ENCODE peak calls at places on chromosomes 3 and 15, in six cellular contexts. W is mesenchymal stem cell, H is cardiac muscle cell, V is left lung, Q is Panc1, F is esophagus squamous epithelium. J is an unnamed sample. For H3K4me1, the result is how much of the 10 kb centered on the place peaks cover.

GRCh38 chr3:73508330-73508954 is 116.3 kb downstream of the PDZRN3 start:
- DNase-seq in Q (peak), W (peak), F (no peak), V (no peak), H (peak), J (no peak)

GRCh38 chr15:93382196-93382820 is 293.3 kb upstream of the RGMA start:
- DNase-seq in H (no peak), F (no peak), V (no peak), W (no peak), Q (no peak), J (no peak)

GRCh38 chr3:38454884-38455638 is 1.4 kb downstream of the ACVR2B start:
- DNase-seq in Q (no peak), F (no peak), H (peak), W (peak), V (peak), J (no peak)

GRCh38 chr15:72813345-72814004 is 29.9 kb upstream of the ADPGK start:
- DNase-seq in Q (no peak), H (no peak), F (no peak), V (no peak), W (no peak), J (no peak)

GRCh38 chr3:31968391-31968926 is 12.6 kb downstream of the OSBPL10 start:
- DNase-seq in Q (no peak), F (no peak), V (no peak), H (no peak), W (peak), J (no peak)

GRCh38 chr3:98734737-98735136 is 28.4 kb upstream of the ST3GAL6 start:
- DNase-seq in Q (no peak), F (no peak), V (no peak), W (peak), H (no peak), J (no peak)

GRCh38 chr3:133191818-133192217 is 153.6 kb downstream of the TMEM108 start:
- DNase-seq in H (peak), Q (no peak), W (no peak), V (no peak), F (no peak), J (no peak)

GRCh38 chr3:87147562-87147961 is 79.5 kb upstream of the CHMP2B start:
- DNase-seq in F (no peak), V (no peak), H (no peak), Q (no peak), W (no peak), J (no peak)

GRCh38 chr3:46024131-46024530 is 3.2 kb downstream of the XCR1 start:
- DNase-seq in H (no peak), F (no peak), Q (no peak), V (no peak), W (no peak), J (no peak)

GRCh38 chr3:122992628-122993570 is 34.7 kb downstream of the SEMA5B start:
- DNase-seq in V (no peak), F (no peak), H (no peak), Q (no peak), W (no peak), J (no peak)

GRCh38 chr15:80948651-80949292 is 40.8 kb downstream of the MESD start:
- DNase-seq in W (no peak), F (no peak), Q (no peak), V (no peak), H (no peak), J (no peak)

GRCh38 chr15:67146875-67147381 is 81.5 kb downstream of the SMAD3 start:
- DNase-seq in V (no peak), H (no peak), Q (no peak), W (peak), F (no peak), J (no peak)

GRCh38 chr3:135920275-135920674 is 45.3 kb upstream of the PPP2R3A start:
- DNase-seq in H (no peak), Q (no peak), F (no peak), W (no peak), V (no peak), J (no peak)

GRCh38 chr3:8164145-8164544 is 337.5 kb upstream of the LMCD1 start:
- DNase-seq in W (no peak), V (no peak), H (no peak), F (no peak), Q (no peak), J (no peak)

GRCh38 chr15:67175643-67176071 is 78.8 kb downstream of the AAGAB start:
- DNase-seq in V (peak), W (peak), Q (no peak), H (no peak), F (no peak), J (no peak)

GRCh38 chr15:32733276-32733675 is 15.5 kb downstream of the GREM1 start:
- DNase-seq in W (no peak), F (no peak), V (no peak), H (no peak), Q (no peak), J (no peak)

GRCh38 chr15:73753250-73754130 is at the start of gene INSYN1:
- DNase-seq in V (no peak), W (peak), F (no peak), Q (no peak), H (peak), J (no peak)

GRCh38 chr3:136193273-136194043 is 2.7 kb downstream of the MSL2 start:
- DNase-seq in Q (no peak), H (peak), V (no peak), W (peak), F (no peak), J (no peak)

GRCh38 chr3:127410678-127411077 is 122.8 kb upstream of the PRR20G start:
- DNase-seq in H (no peak), W (no peak), Q (no peak), F (no peak), V (peak), J (peak)

GRCh38 chr15:85496551-85497545 is 116.4 kb downstream of the AKAP13 start:
- DNase-seq in H (no peak), W (no peak), F (no peak), V (no peak), Q (no peak), J (no peak)

GRCh38 chr3:120364821-120365220 is 15.7 kb upstream of the LRRC58 start:
- DNase-seq in F (no peak), W (peak), V (no peak), H (no peak), Q (no peak), J (no peak)

GRCh38 chr3:120417272-120417911 is 33.4 kb downstream of the FSTL1 start:
- DNase-seq in H (peak), W (peak), Q (peak), V (peak), F (peak), J (no peak)

DNA sequence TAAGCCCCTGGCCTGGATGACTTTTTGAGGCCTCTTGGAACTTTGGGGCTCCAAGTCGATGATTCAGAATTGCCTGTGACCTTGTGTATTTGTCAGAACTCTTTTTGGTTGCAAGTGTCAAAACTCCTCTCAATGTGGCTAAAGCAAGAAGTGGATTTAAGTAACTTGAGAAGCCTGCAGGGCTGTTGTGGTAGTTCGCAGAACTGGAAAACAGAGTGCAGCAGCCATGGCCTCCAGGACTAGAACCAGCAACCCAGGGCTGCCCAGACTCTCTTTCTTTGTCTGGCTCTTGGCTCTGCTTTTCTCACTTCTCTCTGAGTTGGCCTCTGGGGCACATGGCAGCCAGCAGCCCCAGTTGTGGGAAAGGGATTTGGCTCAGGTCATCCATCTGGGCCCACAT is 59.0 kb downstream of the BHLHE40 start:
- DNase-seq in V (no peak), W (no peak), Q (no peak), H (no peak), F (no peak), J (no peak)
- H3K4me1 ChIP-seq in V (under half), W (under half), Q (under half), H (under half), F (under half), J (under half)

GRCh38 chr3:146156801-146157310 is 4.1 kb downstream of the PLOD2 start:
- DNase-seq in Q (no peak), H (no peak), V (no peak), F (no peak), W (no peak), J (no peak)
- H3K4me1 ChIP-seq in Q (half or more), H (half or more), V (under half), F (under half), W (under half), J (under half)

GRCh38 chr15:65366122-65366892 is 11.5 kb downstream of the IGDCC3 start:
- DNase-seq in Q (no peak), W (no peak), F (no peak), H (no peak), V (no peak), J (no peak)
- H3K4me1 ChIP-seq in Q (under half), W (under half), F (under half), H (under half), V (under half), J (under half)

DNA sequence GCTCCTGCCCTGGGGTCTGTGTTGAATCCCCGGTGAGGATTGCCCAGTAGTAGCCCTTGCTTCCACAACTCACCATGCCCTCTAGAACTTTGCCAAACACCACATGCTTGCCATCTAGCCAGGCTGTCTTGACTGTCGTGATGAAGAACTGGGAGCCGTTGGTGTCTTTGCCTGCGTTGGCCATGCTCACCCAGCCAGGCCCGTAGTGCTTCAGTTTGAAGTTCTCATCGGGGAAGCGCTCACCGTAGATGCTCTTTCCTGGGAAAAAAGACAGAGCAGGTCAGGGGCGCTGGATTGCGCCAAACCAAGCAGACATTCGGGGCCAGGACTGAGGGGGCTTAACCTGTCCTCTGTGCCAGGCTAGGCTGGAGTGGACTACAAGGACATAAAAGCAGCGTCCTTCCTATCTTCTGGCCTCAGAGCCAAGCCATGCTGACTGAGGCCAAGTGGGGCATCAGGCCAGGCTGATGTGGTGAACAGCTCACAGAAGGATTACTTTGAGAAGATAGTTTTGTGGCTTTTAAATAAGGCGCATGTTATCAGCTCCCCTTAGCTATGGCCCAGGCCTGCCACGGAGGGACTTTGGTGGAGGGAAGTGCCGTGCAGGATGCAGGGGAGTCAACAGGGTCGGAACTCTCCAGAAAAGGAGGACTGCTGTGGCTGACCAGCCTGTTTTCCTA is 5.3 kb downstream of the SNX22 start:
- DNase-seq in W (no peak), F (no peak), Q (no peak), V (no peak), H (no peak), J (no peak)
- H3K4me1 ChIP-seq in W (under half), F (under half), Q (under half), V (half or more), H (under half), J (half or more)

J was measured in vagina.